ENCODE peak calls at places on chromosomes 1 and 21, in six cellular contexts. One of them, this sample, is unnamed.
A peak's percentile ranks its signal among the peaks of the same experiment; 100 is the strongest.

GRCh38 chr1:54355931-54356679 is 50.1 kb downstream of the SSBP3 start:
- DNase-seq in CD8-positive, alpha-beta memory T cell: peak; percentile 40
- DNase-seq in GM06990: no peak
- DNase-seq in IMR-90: no peak
- DNase-seq in stromal cell of bone marrow: no peak
- DNase-seq in stimulated activated CD4-positive, alpha-beta T cell treated with anti-CD3 and anti-CD28 coated beads, Interleukin-2, amount 100 ng/mL, for 48 hours: no peak
- DNase-seq in this sample: no peak

GRCh38 chr1:31587720-31588423 is 11.6 kb downstream of the TINAGL1 start:
- DNase-seq in stimulated activated CD4-positive, alpha-beta T cell treated with anti-CD3 and anti-CD28 coated beads, Interleukin-2, amount 100 ng/mL, for 48 hours: peak; percentile 47
- DNase-seq in IMR-90: no peak
- DNase-seq in CD8-positive, alpha-beta memory T cell: no peak
- DNase-seq in stromal cell of bone marrow: no peak
- DNase-seq in GM06990: peak; percentile 30
- DNase-seq in this sample: peak; percentile 90

GRCh38 chr21:17451364-17451869 is 61.4 kb upstream of the CXADR start:
- DNase-seq in stimulated activated CD4-positive, alpha-beta T cell treated with anti-CD3 and anti-CD28 coated beads, Interleukin-2, amount 100 ng/mL, for 48 hours: no peak
- DNase-seq in CD8-positive, alpha-beta memory T cell: no peak
- DNase-seq in IMR-90: peak; percentile 89
- DNase-seq in GM06990: no peak
- DNase-seq in stromal cell of bone marrow: peak; percentile 86
- DNase-seq in this sample: no peak

GRCh38 chr1:157105298-157105987 is 5.8 kb upstream of the ETV3L start:
- DNase-seq in stimulated activated CD4-positive, alpha-beta T cell treated with anti-CD3 and anti-CD28 coated beads, Interleukin-2, amount 100 ng/mL, for 48 hours: no peak
- DNase-seq in GM06990: no peak
- DNase-seq in stromal cell of bone marrow: no peak
- DNase-seq in CD8-positive, alpha-beta memory T cell: no peak
- DNase-seq in IMR-90: no peak
- DNase-seq in this sample: no peak

GRCh38 chr1:186984959-186985358 is 156.2 kb downstream of the PLA2G4A start:
- DNase-seq in GM06990: no peak
- DNase-seq in stimulated activated CD4-positive, alpha-beta T cell treated with anti-CD3 and anti-CD28 coated beads, Interleukin-2, amount 100 ng/mL, for 48 hours: no peak
- DNase-seq in IMR-90: no peak
- DNase-seq in CD8-positive, alpha-beta memory T cell: no peak
- DNase-seq in stromal cell of bone marrow: no peak
- DNase-seq in this sample: no peak

GRCh38 chr1:11882814-11883538 is 24.2 kb upstream of the NPPB start:
- DNase-seq in stimulated activated CD4-positive, alpha-beta T cell treated with anti-CD3 and anti-CD28 coated beads, Interleukin-2, amount 100 ng/mL, for 48 hours: no peak
- DNase-seq in GM06990: no peak
- DNase-seq in CD8-positive, alpha-beta memory T cell: no peak
- DNase-seq in stromal cell of bone marrow: no peak
- DNase-seq in IMR-90: no peak
- DNase-seq in this sample: peak; percentile 47

GRCh38 chr21:44815852-44816628 is 1.8 kb downstream of the SUMO3 start:
- DNase-seq in stimulated activated CD4-positive, alpha-beta T cell treated with anti-CD3 and anti-CD28 coated beads, Interleukin-2, amount 100 ng/mL, for 48 hours: no peak
- DNase-seq in IMR-90: no peak
- DNase-seq in GM06990: no peak
- DNase-seq in stromal cell of bone marrow: no peak
- DNase-seq in CD8-positive, alpha-beta memory T cell: no peak
- DNase-seq in this sample: peak; percentile 32

GRCh38 chr1:185556551-185556950 is 177.6 kb upstream of the HMCN1 start:
- DNase-seq in GM06990: no peak
- DNase-seq in CD8-positive, alpha-beta memory T cell: no peak
- DNase-seq in stromal cell of bone marrow: peak; percentile 29
- DNase-seq in IMR-90: no peak
- DNase-seq in stimulated activated CD4-positive, alpha-beta T cell treated with anti-CD3 and anti-CD28 coated beads, Interleukin-2, amount 100 ng/mL, for 48 hours: no peak
- DNase-seq in this sample: no peak

GRCh38 chr1:7893529-7894180 is 40.8 kb upstream of the UTS2 start:
- DNase-seq in IMR-90: peak; percentile 80
- DNase-seq in stromal cell of bone marrow: peak; percentile 94
- DNase-seq in CD8-positive, alpha-beta memory T cell: no peak
- DNase-seq in stimulated activated CD4-positive, alpha-beta T cell treated with anti-CD3 and anti-CD28 coated beads, Interleukin-2, amount 100 ng/mL, for 48 hours: no peak
- DNase-seq in GM06990: no peak
- DNase-seq in this sample: no peak

GRCh38 chr1:218380125-218380977 is 35.2 kb downstream of the TGFB2 start:
- DNase-seq in CD8-positive, alpha-beta memory T cell: no peak
- DNase-seq in stromal cell of bone marrow: peak; percentile 28
- DNase-seq in GM06990: no peak
- DNase-seq in stimulated activated CD4-positive, alpha-beta T cell treated with anti-CD3 and anti-CD28 coated beads, Interleukin-2, amount 100 ng/mL, for 48 hours: no peak
- DNase-seq in IMR-90: peak; percentile 78
- DNase-seq in this sample: peak; percentile 77

GRCh38 chr1:242787968-242788367 is 263.5 kb upstream of the PLD5 start:
- DNase-seq in CD8-positive, alpha-beta memory T cell: no peak
- DNase-seq in IMR-90: no peak
- DNase-seq in stimulated activated CD4-positive, alpha-beta T cell treated with anti-CD3 and anti-CD28 coated beads, Interleukin-2, amount 100 ng/mL, for 48 hours: no peak
- DNase-seq in GM06990: no peak
- DNase-seq in stromal cell of bone marrow: no peak
- DNase-seq in this sample: no peak

GRCh38 chr1:28296401-28297220 is 32.2 kb upstream of the MED18 start:
- DNase-seq in stromal cell of bone marrow: no peak
- DNase-seq in IMR-90: no peak
- DNase-seq in CD8-positive, alpha-beta memory T cell: no peak
- DNase-seq in GM06990: no peak
- DNase-seq in stimulated activated CD4-positive, alpha-beta T cell treated with anti-CD3 and anti-CD28 coated beads, Interleukin-2, amount 100 ng/mL, for 48 hours: no peak
- DNase-seq in this sample: peak; percentile 18

GRCh38 chr1:93416183-93416582 is 31.7 kb upstream of the FNBP1L start:
- DNase-seq in IMR-90: no peak
- DNase-seq in CD8-positive, alpha-beta memory T cell: no peak
- DNase-seq in GM06990: no peak
- DNase-seq in stromal cell of bone marrow: no peak
- DNase-seq in stimulated activated CD4-positive, alpha-beta T cell treated with anti-CD3 and anti-CD28 coated beads, Interleukin-2, amount 100 ng/mL, for 48 hours: no peak
- DNase-seq in this sample: no peak

GRCh38 chr1:85220756-85221166 is 19.9 kb upstream of the SYDE2 start:
- DNase-seq in stromal cell of bone marrow: no peak
- DNase-seq in IMR-90: peak; percentile 70
- DNase-seq in CD8-positive, alpha-beta memory T cell: no peak
- DNase-seq in stimulated activated CD4-positive, alpha-beta T cell treated with anti-CD3 and anti-CD28 coated beads, Interleukin-2, amount 100 ng/mL, for 48 hours: no peak
- DNase-seq in GM06990: no peak
- DNase-seq in this sample: no peak

GRCh38 chr1:89794406-89794805 is 26.4 kb upstream of the LRRC8D start:
- DNase-seq in IMR-90: peak; percentile 60
- DNase-seq in stimulated activated CD4-positive, alpha-beta T cell treated with anti-CD3 and anti-CD28 coated beads, Interleukin-2, amount 100 ng/mL, for 48 hours: no peak
- DNase-seq in CD8-positive, alpha-beta memory T cell: no peak
- DNase-seq in stromal cell of bone marrow: no peak
- DNase-seq in GM06990: no peak
- DNase-seq in this sample: peak; percentile 52

GRCh38 chr1:25644962-25645361 is 28.4 kb downstream of the MAN1C1 start:
- DNase-seq in CD8-positive, alpha-beta memory T cell: no peak
- DNase-seq in GM06990: no peak
- DNase-seq in stromal cell of bone marrow: no peak
- DNase-seq in IMR-90: no peak
- DNase-seq in stimulated activated CD4-positive, alpha-beta T cell treated with anti-CD3 and anti-CD28 coated beads, Interleukin-2, amount 100 ng/mL, for 48 hours: no peak
- DNase-seq in this sample: no peak

GRCh38 chr1:11653616-11654570 is at the start of gene FBXO2:
- DNase-seq in IMR-90: no peak
- DNase-seq in stimulated activated CD4-positive, alpha-beta T cell treated with anti-CD3 and anti-CD28 coated beads, Interleukin-2, amount 100 ng/mL, for 48 hours: no peak
- DNase-seq in GM06990: no peak
- DNase-seq in CD8-positive, alpha-beta memory T cell: peak; percentile 23
- DNase-seq in stromal cell of bone marrow: no peak
- DNase-seq in this sample: peak; percentile 53

GRCh38 chr1:170010443-170010842 is 64.1 kb downstream of the KIFAP3 start:
- DNase-seq in stromal cell of bone marrow: peak; percentile 53
- DNase-seq in IMR-90: peak; percentile 55
- DNase-seq in GM06990: no peak
- DNase-seq in CD8-positive, alpha-beta memory T cell: no peak
- DNase-seq in stimulated activated CD4-positive, alpha-beta T cell treated with anti-CD3 and anti-CD28 coated beads, Interleukin-2, amount 100 ng/mL, for 48 hours: peak; percentile 6
- DNase-seq in this sample: no peak

GRCh38 chr21:38322551-38322950 is 65.8 kb downstream of the KCNJ15 start:
- DNase-seq in GM06990: no peak
- DNase-seq in IMR-90: peak; percentile 63
- DNase-seq in stimulated activated CD4-positive, alpha-beta T cell treated with anti-CD3 and anti-CD28 coated beads, Interleukin-2, amount 100 ng/mL, for 48 hours: no peak
- DNase-seq in CD8-positive, alpha-beta memory T cell: no peak
- DNase-seq in stromal cell of bone marrow: peak; percentile 71
- DNase-seq in this sample: no peak

GRCh38 chr1:157000686-157001085 is 44.9 kb downstream of the ARHGEF11 start:
- DNase-seq in GM06990: no peak
- DNase-seq in stimulated activated CD4-positive, alpha-beta T cell treated with anti-CD3 and anti-CD28 coated beads, Interleukin-2, amount 100 ng/mL, for 48 hours: no peak
- DNase-seq in CD8-positive, alpha-beta memory T cell: no peak
- DNase-seq in stromal cell of bone marrow: no peak
- DNase-seq in IMR-90: peak; percentile 32
- DNase-seq in this sample: peak; percentile 34

GRCh38 chr1:239418241-239418640 is 31.9 kb downstream of the CHRM3 start:
- DNase-seq in stromal cell of bone marrow: no peak
- DNase-seq in IMR-90: no peak
- DNase-seq in CD8-positive, alpha-beta memory T cell: no peak
- DNase-seq in GM06990: no peak
- DNase-seq in stimulated activated CD4-positive, alpha-beta T cell treated with anti-CD3 and anti-CD28 coated beads, Interleukin-2, amount 100 ng/mL, for 48 hours: no peak
- DNase-seq in this sample: no peak

GRCh38 chr1:39142394-39143060 is 62.0 kb upstream of the MACF1 start:
- DNase-seq in stimulated activated CD4-positive, alpha-beta T cell treated with anti-CD3 and anti-CD28 coated beads, Interleukin-2, amount 100 ng/mL, for 48 hours: no peak
- DNase-seq in GM06990: no peak
- DNase-seq in IMR-90: no peak
- DNase-seq in stromal cell of bone marrow: no peak
- DNase-seq in CD8-positive, alpha-beta memory T cell: no peak
- DNase-seq in this sample: peak; percentile 93